ENCODE peak calls at places on chromosomes 2 and 18, in four cellular contexts. One of them, this sample, is unnamed.

GRCh38 chr2:119699016-119699606 is 20.1 kb downstream of the TMEM177 start:
- DNase-seq in effector memory CD8-positive, alpha-beta T cell: no peak
- DNase-seq in GM04504: no peak
- DNase-seq in endodermal cell: no peak
- DNase-seq in this sample: no peak

GRCh38 chr2:12766421-12766879 is 49.7 kb downstream of the TRIB2 start:
- DNase-seq in effector memory CD8-positive, alpha-beta T cell: no peak
- DNase-seq in endodermal cell: no peak
- DNase-seq in GM04504: no peak
- DNase-seq in this sample: no peak

GRCh38 chr2:212832211-212833195 is 293.9 kb upstream of the ERBB4 start:
- DNase-seq in GM04504: no peak
- DNase-seq in effector memory CD8-positive, alpha-beta T cell: no peak
- DNase-seq in endodermal cell: no peak
- DNase-seq in this sample: no peak

GRCh38 chr2:19988600-19988999 is 1.3 kb downstream of the WDR35 start:
- DNase-seq in GM04504: no peak
- DNase-seq in endodermal cell: no peak
- DNase-seq in effector memory CD8-positive, alpha-beta T cell: no peak
- DNase-seq in this sample: no peak

GRCh38 chr18:50172367-50172766 is 22.6 kb downstream of the MYO5B start:
- DNase-seq in endodermal cell: no peak
- DNase-seq in GM04504: no peak
- DNase-seq in effector memory CD8-positive, alpha-beta T cell: no peak
- DNase-seq in this sample: no peak

GRCh38 chr2:55957142-55957541 is 33.6 kb upstream of the EFEMP1 start:
- DNase-seq in endodermal cell: no peak
- DNase-seq in GM04504: no peak
- DNase-seq in effector memory CD8-positive, alpha-beta T cell: no peak
- DNase-seq in this sample: no peak

GRCh38 chr2:99485411-99485810 is 4.4 kb downstream of the REV1 start:
- DNase-seq in effector memory CD8-positive, alpha-beta T cell: no peak
- DNase-seq in endodermal cell: no peak
- DNase-seq in GM04504: no peak
- DNase-seq in this sample: no peak

GRCh38 chr2:67724261-67724660 is 327.1 kb downstream of the ETAA1 start:
- DNase-seq in effector memory CD8-positive, alpha-beta T cell: no peak
- DNase-seq in GM04504: no peak
- DNase-seq in endodermal cell: no peak
- DNase-seq in this sample: no peak

GRCh38 chr2:205297846-205298245 is 384.5 kb upstream of the NRP2 start:
- DNase-seq in effector memory CD8-positive, alpha-beta T cell: no peak
- DNase-seq in endodermal cell: no peak
- DNase-seq in GM04504: no peak
- DNase-seq in this sample: no peak

GRCh38 chr2:136764397-136765255 is 719 bp upstream of the THSD7B start:
- DNase-seq in effector memory CD8-positive, alpha-beta T cell: no peak
- DNase-seq in endodermal cell: peak; percentile 86
- DNase-seq in GM04504: no peak
- DNase-seq in this sample: no peak

GRCh38 chr2:238146884-238147544 is 8.5 kb downstream of the KLHL30 start:
- DNase-seq in effector memory CD8-positive, alpha-beta T cell: no peak
- DNase-seq in endodermal cell: no peak
- DNase-seq in GM04504: no peak
- DNase-seq in this sample: no peak

GRCh38 chr2:65634304-65634703 is 201.9 kb upstream of the SPRED2 start:
- DNase-seq in endodermal cell: no peak
- DNase-seq in effector memory CD8-positive, alpha-beta T cell: no peak
- DNase-seq in GM04504: no peak
- DNase-seq in this sample: no peak

GRCh38 chr18:7482342-7482741 is 84.8 kb upstream of the PTPRM start:
- DNase-seq in endodermal cell: no peak
- DNase-seq in GM04504: no peak
- DNase-seq in effector memory CD8-positive, alpha-beta T cell: no peak
- DNase-seq in this sample: no peak

GRCh38 chr2:239178954-239179353 is 221.9 kb downstream of the HDAC4 start:
- DNase-seq in GM04504: no peak
- DNase-seq in endodermal cell: peak; percentile 28
- DNase-seq in effector memory CD8-positive, alpha-beta T cell: no peak
- DNase-seq in this sample: no peak

GRCh38 chr2:26347286-26347865 is 787 bp upstream of the ADGRF3 start:
- DNase-seq in effector memory CD8-positive, alpha-beta T cell: no peak
- DNase-seq in GM04504: no peak
- DNase-seq in endodermal cell: no peak
- DNase-seq in this sample: no peak

GRCh38 chr2:64568836-64569235 is 44.7 kb downstream of the AFTPH start:
- DNase-seq in GM04504: no peak
- DNase-seq in endodermal cell: no peak
- DNase-seq in effector memory CD8-positive, alpha-beta T cell: no peak
- DNase-seq in this sample: no peak

GRCh38 chr18:50662177-50662576 is 102.3 kb downstream of the MAPK4 start:
- DNase-seq in GM04504: no peak
- DNase-seq in endodermal cell: peak; percentile 49
- DNase-seq in effector memory CD8-positive, alpha-beta T cell: no peak
- DNase-seq in this sample: no peak

GRCh38 chr2:8087480-8087840 is 594.4 kb upstream of the ID2 start:
- DNase-seq in endodermal cell: no peak
- DNase-seq in effector memory CD8-positive, alpha-beta T cell: no peak
- DNase-seq in GM04504: no peak
- DNase-seq in this sample: no peak

GRCh38 chr2:236163483-236164200 is 4.5 kb downstream of the GBX2 start:
- DNase-seq in GM04504: no peak
- DNase-seq in effector memory CD8-positive, alpha-beta T cell: no peak
- DNase-seq in endodermal cell: peak; percentile 77
- DNase-seq in this sample: no peak

GRCh38 chr2:115634578-115634977 is 1192.1 kb downstream of the DPP10 start:
- DNase-seq in GM04504: no peak
- DNase-seq in effector memory CD8-positive, alpha-beta T cell: no peak
- DNase-seq in endodermal cell: no peak
- DNase-seq in this sample: no peak

GRCh38 chr2:153404792-153405191 is 73.8 kb downstream of the RPRM start:
- DNase-seq in effector memory CD8-positive, alpha-beta T cell: no peak
- DNase-seq in endodermal cell: no peak
- DNase-seq in GM04504: no peak
- DNase-seq in this sample: no peak

GRCh38 chr2:169509230-169509917 is at the start of gene KLHL41:
- DNase-seq in endodermal cell: no peak
- DNase-seq in GM04504: no peak
- DNase-seq in effector memory CD8-positive, alpha-beta T cell: no peak
- DNase-seq in this sample: no peak

GRCh38 chr2:9345343-9345742 is 78.0 kb downstream of the ITGB1BP1 start:
- DNase-seq in effector memory CD8-positive, alpha-beta T cell: no peak
- DNase-seq in endodermal cell: no peak
- DNase-seq in GM04504: no peak
- DNase-seq in this sample: no peak

This sample was measured in natural killer cell treated with Interleukin-12 subunit alpha and Interleukin-12 subunit beta and Interleukin-15 and Interleukin-18, amount 100 ng/mL, for 72 hours.